ENCODE peak calls at places on chromosome 1, in seven cellular contexts. U, Z, F, X, I, A and W are unnamed samples.
A peak's percentile ranks its signal among the peaks of the same experiment; 100 is the strongest.

GRCh38 chr1:14332158-14332557 is 266.3 kb upstream of the KAZN start:
- DNase-seq in U (no peak), Z (no peak), F (no peak), X (no peak), I (no peak), A (no peak), W (no peak)

GRCh38 chr1:224216380-224216779 is 33.3 kb downstream of the DEGS1 start:
- DNase-seq in U (no peak), Z (no peak), F (no peak), X (no peak), I (no peak), A (no peak), W (no peak)

GRCh38 chr1:58812926-58813325 is 29.1 kb upstream of the JUN start:
- DNase-seq in U (peak; percentile 23), Z (no peak), F (no peak), X (no peak), I (no peak), A (peak; percentile 44), W (no peak)

GRCh38 chr1:11796036-11796828 is 9.5 kb downstream of the MTHFR start:
- DNase-seq in U (no peak), Z (no peak), F (no peak), X (no peak), I (no peak), A (no peak), W (no peak)

GRCh38 chr1:94599090-94599813 is 57.7 kb upstream of the F3 start:
- DNase-seq in U (no peak), Z (no peak), F (peak; percentile 5), X (no peak), I (no peak), A (no peak), W (no peak)

GRCh38 chr1:234589064-234589765 is 20.8 kb downstream of the IRF2BP2 start:
- DNase-seq in U (no peak), Z (no peak), F (no peak), X (no peak), I (peak; percentile 57), A (no peak), W (no peak)

GRCh38 chr1:40450491-40451237 is 388 bp downstream of the ZFP69B start:
- DNase-seq in U (peak; percentile 49), Z (peak; percentile 35), F (no peak), X (peak; percentile 50), I (no peak), A (peak; percentile 81), W (peak; percentile 83)

GRCh38 chr1:159188375-159188788 is 16.3 kb upstream of the ACKR1 start:
- DNase-seq in U (no peak), Z (peak; percentile 75), F (peak; percentile 33), X (no peak), I (no peak), A (no peak), W (peak; percentile 29)

GRCh38 chr1:45824607-45825006 is 21.2 kb downstream of the MAST2 start:
- DNase-seq in U (no peak), Z (no peak), F (no peak), X (no peak), I (no peak), A (no peak), W (no peak)

GRCh38 chr1:65039508-65039907 is 73.2 kb upstream of the JAK1 start:
- DNase-seq in U (no peak), Z (no peak), F (no peak), X (no peak), I (no peak), A (no peak), W (no peak)

GRCh38 chr1:3031401-3032221 is 10.3 kb downstream of the ACTRT2 start:
- DNase-seq in U (no peak), Z (no peak), F (peak; percentile 39), X (no peak), I (no peak), A (peak; percentile 3), W (no peak)

GRCh38 chr1:56824956-56825355 is 5.8 kb upstream of the FYB2 start:
- DNase-seq in U (no peak), Z (no peak), F (no peak), X (no peak), I (no peak), A (no peak), W (no peak)

GRCh38 chr1:63593887-63594617 is 841 bp downstream of the PGM1 start:
- DNase-seq in U (peak; percentile 79), Z (peak; percentile 71), F (peak; percentile 40), X (peak; percentile 53), I (peak; percentile 61), A (peak; percentile 66), W (peak; percentile 47)

GRCh38 chr1:93571623-93572310 is 109.9 kb downstream of the BCAR3 start:
- DNase-seq in U (no peak), Z (no peak), F (no peak), X (no peak), I (no peak), A (no peak), W (no peak)

GRCh38 chr1:26981146-26981846 is 12.2 kb upstream of the TRNP1 start:
- DNase-seq in U (no peak), Z (no peak), F (no peak), X (no peak), I (no peak), A (no peak), W (no peak)

GRCh38 chr1:230632273-230632873 is 9.9 kb upstream of the COG2 start:
- DNase-seq in U (peak; percentile 10), Z (no peak), F (peak; percentile 9), X (no peak), I (no peak), A (no peak), W (peak; percentile 38)

GRCh38 chr1:54273092-54273836 is 73.3 kb downstream of the MRPL37 start:
- DNase-seq in U (no peak), Z (peak; percentile 77), F (peak; percentile 81), X (no peak), I (peak; percentile 68), A (no peak), W (peak; percentile 86)

GRCh38 chr1:53477626-53478025 is 18.4 kb downstream of the DMRTB1 start:
- DNase-seq in U (no peak), Z (no peak), F (no peak), X (no peak), I (no peak), A (no peak), W (no peak)

GRCh38 chr1:156859523-156860112 is 701 bp upstream of the INSRR start:
- DNase-seq in U (no peak), Z (no peak), F (no peak), X (no peak), I (no peak), A (peak; percentile 37), W (no peak)

GRCh38 chr1:30305519-30305918 is 417.9 kb downstream of the MATN1 start:
- DNase-seq in U (no peak), Z (no peak), F (no peak), X (no peak), I (no peak), A (no peak), W (no peak)

GRCh38 chr1:23444104-23444533 is 19.6 kb upstream of the TCEA3 start:
- DNase-seq in U (no peak), Z (no peak), F (no peak), X (no peak), I (peak; percentile 94), A (no peak), W (no peak)

GRCh38 chr1:19863804-19864203 is 18.4 kb upstream of the OTUD3 start:
- DNase-seq in U (no peak), Z (no peak), F (no peak), X (no peak), I (no peak), A (no peak), W (no peak)

GRCh38 chr1:52111492-52111891 is 30.4 kb upstream of the ZFYVE9 start:
- DNase-seq in U (no peak), Z (no peak), F (no peak), X (no peak), I (no peak), A (no peak), W (no peak)

GRCh38 chr1:53567458-53568250 is 108.5 kb downstream of the DMRTB1 start:
- DNase-seq in U (no peak), Z (no peak), F (no peak), X (no peak), I (no peak), A (no peak), W (no peak)

GRCh38 chr1:60245371-60245770 is 171.8 kb upstream of the C1orf87 start:
- DNase-seq in U (no peak), Z (no peak), F (no peak), X (no peak), I (peak; percentile 16), A (no peak), W (no peak)

GRCh38 chr1:37035828-37036666 is 1.7 kb upstream of the GRIK3 start:
- DNase-seq in U (peak; percentile 7), Z (peak; percentile 50), F (no peak), X (no peak), I (no peak), A (no peak), W (no peak)

GRCh38 chr1:164440222-164440621 is 118.8 kb upstream of the PBX1 start:
- DNase-seq in U (no peak), Z (no peak), F (peak; percentile 24), X (no peak), I (no peak), A (no peak), W (peak; percentile 41)

GRCh38 chr1:16210581-16210980 is 1.9 kb downstream of the ARHGEF19 start:
- DNase-seq in U (no peak), Z (no peak), F (no peak), X (no peak), I (no peak), A (no peak), W (no peak)

GRCh38 chr1:91916811-91917460 is 31.0 kb upstream of the TGFBR3 start:
- DNase-seq in U (no peak), Z (no peak), F (no peak), X (no peak), I (no peak), A (no peak), W (no peak)

GRCh38 chr1:40783001-40783905 is at the start of gene KCNQ4:
- DNase-seq in U (no peak), Z (peak; percentile 64), F (no peak), X (no peak), I (no peak), A (peak; percentile 19), W (peak; percentile 62)

GRCh38 chr1:109975718-109976117 is 8.8 kb upstream of the AHCYL1 start:
- DNase-seq in U (no peak), Z (no peak), F (no peak), X (no peak), I (no peak), A (no peak), W (no peak)